ENCODE peak calls at places on chromosomes 7 and 10, in four cellular contexts. W is fibroblast of mammary gland, N is HCT116, B is tibial artery. Q is an unnamed sample.

GRCh38 chr7:122304604-122304975 is at the start of gene FEZF1:
- DNase-seq in N (peak), B (no peak), W (no peak), Q (no peak)

GRCh38 chr10:132774179-132774904 is 11.6 kb downstream of the NKX6-2 start:
- DNase-seq in N (no peak), B (no peak), W (no peak), Q (no peak)

GRCh38 chr7:48289661-48290060 is 118.4 kb downstream of the ABCA13 start:
- DNase-seq in W (no peak), B (no peak), N (no peak), Q (no peak)

GRCh38 chr10:74103560-74104248 is 46.9 kb downstream of the AP3M1 start:
- DNase-seq in W (peak), N (peak), B (no peak), Q (no peak)

GRCh38 chr7:151426486-151426905 is 13.4 kb downstream of the CRYGN start:
- DNase-seq in B (peak), N (peak), W (peak), Q (peak)

GRCh38 chr10:132240581-132240980 is 53.8 kb downstream of the DPYSL4 start:
- DNase-seq in N (no peak), B (no peak), W (no peak), Q (no peak)

GRCh38 chr10:109866995-109867635 is 56.2 kb downstream of the XPNPEP1 start:
- DNase-seq in B (no peak), N (no peak), W (peak), Q (no peak)

GRCh38 chr7:28808786-28809533 is 149.2 kb downstream of the TRIL start:
- DNase-seq in N (no peak), B (peak), W (peak), Q (no peak)

GRCh38 chr10:126350216-126350992 is 37.9 kb downstream of the ADAM12 start:
- DNase-seq in W (peak), B (no peak), N (peak), Q (no peak)

GRCh38 chr7:96314402-96315108 is 7.3 kb downstream of the SLC25A13 start:
- DNase-seq in B (no peak), W (no peak), N (no peak), Q (no peak)

GRCh38 chr7:87566311-87566710 is 34.4 kb downstream of the ABCB1 start:
- DNase-seq in B (no peak), N (no peak), W (no peak), Q (no peak)

GRCh38 chr7:87567052-87567451 is 33.6 kb downstream of the ABCB1 start:
- DNase-seq in W (no peak), B (no peak), N (no peak), Q (no peak)

GRCh38 chr7:87561702-87562101 is 39.0 kb downstream of the ABCB1 start:
- DNase-seq in W (no peak), B (no peak), N (no peak), Q (no peak)

GRCh38 chr7:87565877-87566276 is 34.8 kb downstream of the ABCB1 start:
- DNase-seq in N (no peak), B (no peak), W (no peak), Q (no peak)

DNA sequence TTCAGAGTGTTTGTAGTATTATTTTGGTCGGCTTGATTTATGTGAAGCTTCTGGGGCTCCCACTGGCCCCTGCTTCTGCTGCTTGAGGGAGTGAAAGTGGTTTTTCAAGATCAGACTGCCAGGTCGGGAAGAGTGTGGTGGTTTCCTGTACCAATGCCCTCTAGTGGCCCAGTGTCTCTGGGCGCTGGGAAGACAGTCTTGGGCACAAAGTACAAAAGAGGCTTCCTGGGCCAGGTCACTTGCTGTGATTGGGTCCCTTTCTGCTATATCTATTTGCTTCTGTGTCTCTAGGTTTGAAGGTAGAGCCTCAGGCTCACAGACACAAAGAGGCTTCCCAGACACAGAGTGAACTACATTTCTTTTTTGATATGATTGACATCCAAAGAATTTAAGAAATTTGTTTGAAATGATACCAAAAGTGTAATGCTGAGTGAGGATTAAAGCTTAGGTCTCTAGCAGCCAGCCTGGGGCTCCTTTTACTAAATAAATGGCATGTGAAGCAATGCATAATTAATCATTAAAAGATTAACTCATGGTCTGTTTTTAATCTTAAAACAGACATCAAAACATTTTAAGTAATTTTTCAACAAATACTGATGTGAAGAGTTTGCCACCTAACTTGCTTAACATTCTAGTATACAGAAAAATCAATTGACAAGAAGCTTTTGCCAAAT is 36.3 kb downstream of the ABCB1 start:
- DNase-seq in N (peak), W (peak), B (no peak), Q (no peak)
- TF ChIP-seq CTCF in N (peak), W (peak), B (no peak), Q (no peak)

DNA sequence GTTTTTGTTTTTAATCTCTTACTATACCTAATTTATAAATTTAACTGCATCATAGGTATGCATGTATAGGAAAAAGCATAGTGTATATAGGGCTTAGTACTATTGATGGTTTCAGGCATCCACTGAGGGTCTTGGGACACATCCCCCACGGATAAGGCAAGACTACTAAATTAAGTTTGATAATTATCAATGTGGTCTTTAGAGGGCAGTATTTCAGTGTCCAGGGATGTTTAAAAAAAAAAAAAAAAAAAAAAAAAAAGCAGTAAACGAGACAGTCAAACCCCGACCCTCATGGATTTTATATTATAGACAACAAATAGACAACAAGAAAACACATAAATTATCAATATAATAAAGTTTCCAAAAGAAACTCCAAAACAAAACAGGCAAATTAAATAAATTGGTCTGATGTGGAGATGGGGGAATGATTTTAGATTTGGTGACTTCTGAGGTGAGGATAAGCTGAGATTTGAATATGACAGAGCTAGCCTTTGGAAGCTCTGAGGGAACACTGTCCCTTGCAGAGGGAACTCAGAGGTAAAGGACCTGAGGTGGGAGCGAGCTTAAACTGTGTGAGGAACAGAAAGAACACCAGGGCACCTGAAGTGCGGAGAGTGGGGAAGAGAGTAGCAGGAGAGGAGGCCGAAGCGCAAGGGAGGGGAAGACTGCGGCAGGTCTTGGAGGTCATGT is 14.8 kb downstream of the ACSM6 start:
- DNase-seq in N (peak), W (no peak), B (no peak), Q (no peak)
- TF ChIP-seq CTCF in N (peak), W (peak), B (no peak), Q (no peak)

GRCh38 chr7:149608168-149608567 is 110.6 kb upstream of the ZNF746 start:
- DNase-seq in N (no peak), W (no peak), B (no peak), Q (no peak)
- TF ChIP-seq CTCF in N (no peak), W (no peak), B (no peak), Q (no peak)

GRCh38 chr10:34734918-34735317 is 80.2 kb downstream of the PARD3 start:
- DNase-seq in W (no peak), N (no peak), B (no peak), Q (no peak)

GRCh38 chr10:34731213-34731612 is 83.9 kb downstream of the PARD3 start:
- DNase-seq in W (no peak), B (no peak), N (no peak), Q (no peak)

GRCh38 chr10:34731885-34732701 is 83.0 kb downstream of the PARD3 start:
- DNase-seq in N (no peak), B (no peak), W (peak), Q (no peak)

GRCh38 chr10:34730726-34731125 is 84.4 kb downstream of the PARD3 start:
- DNase-seq in B (no peak), W (no peak), N (no peak), Q (no peak)

DNA sequence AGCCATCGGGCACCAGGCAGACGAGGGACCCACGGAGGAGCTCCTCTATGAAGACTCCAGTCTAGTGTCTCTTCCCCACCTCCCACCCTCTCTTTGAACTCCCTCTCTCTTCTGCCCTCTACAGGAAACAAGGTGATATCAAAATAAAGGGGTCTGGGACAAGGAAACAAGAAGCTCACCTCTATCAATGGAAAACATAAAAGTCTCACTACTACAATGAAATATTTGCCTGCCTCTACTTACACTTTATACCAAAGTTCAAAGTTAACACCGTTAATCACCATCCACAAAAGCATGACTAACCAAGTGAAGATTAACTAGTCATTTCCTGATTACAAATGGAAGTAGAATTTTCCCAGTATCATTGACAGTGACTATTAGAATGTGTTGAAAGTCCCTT is 82.2 kb downstream of the PARD3 start:
- DNase-seq in B (no peak), W (peak), N (peak), Q (no peak)
- TF ChIP-seq CTCF in B (no peak), W (peak), N (peak), Q (no peak)

GRCh38 chr7:27096756-27097514 is 1.1 kb upstream of the HOXA1 start:
- DNase-seq in B (no peak), W (peak), N (no peak), Q (no peak)
- TF ChIP-seq CTCF in B (no peak), W (no peak), N (no peak), Q (no peak)

DNA sequence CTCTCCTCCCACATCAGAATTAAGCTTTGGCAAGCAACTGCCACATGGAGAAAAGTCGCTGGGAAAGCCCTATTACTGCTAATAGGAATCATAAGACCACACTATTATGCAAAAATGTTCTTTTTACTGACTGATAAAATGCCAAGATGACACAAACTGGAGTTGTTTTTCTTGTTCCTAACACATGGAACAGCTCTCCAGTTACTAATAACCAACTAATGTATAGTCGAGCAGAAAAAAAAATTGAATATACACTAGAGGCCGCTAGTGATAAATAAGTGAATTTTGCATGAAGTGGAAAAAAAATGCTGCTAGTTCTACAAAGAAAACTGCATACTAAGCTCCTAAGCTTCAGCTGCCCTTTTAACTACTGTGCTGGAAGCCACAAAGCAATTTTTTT is 165.6 kb downstream of the TPK1 start:
- DNase-seq in N (peak), W (peak), B (peak), Q (no peak)
- TF ChIP-seq CTCF in N (peak), W (peak), B (no peak), Q (no peak)

GRCh38 chr7:105652359-105652993 is 71.2 kb upstream of the EFCAB10 start:
- DNase-seq in B (peak), W (peak), N (peak), Q (peak)
- TF ChIP-seq CTCF in B (peak), W (peak), N (peak), Q (no peak)

GRCh38 chr10:17859492-17860156 is 50.5 kb downstream of the MRC1 start:
- DNase-seq in W (no peak), N (no peak), B (no peak), Q (no peak)
- TF ChIP-seq CTCF in W (no peak), N (no peak), B (no peak), Q (no peak)

GRCh38 chr7:140006600-140006999 is 56.2 kb downstream of the PARP12 start:
- DNase-seq in B (peak), N (no peak), W (no peak), Q (no peak)

GRCh38 chr7:140004672-140005071 is 58.1 kb downstream of the PARP12 start:
- DNase-seq in B (no peak), W (no peak), N (no peak), Q (no peak)

GRCh38 chr7:140005341-140005740 is 57.4 kb downstream of the PARP12 start:
- DNase-seq in B (no peak), W (no peak), N (no peak), Q (no peak)

GRCh38 chr7:140007051-140007690 is 55.6 kb downstream of the PARP12 start:
- DNase-seq in N (no peak), B (no peak), W (no peak), Q (no peak)

GRCh38 chr7:140005754-140006503 is 56.8 kb downstream of the PARP12 start:
- DNase-seq in W (peak), N (peak), B (no peak), Q (no peak)
- TF ChIP-seq CTCF in W (peak), N (peak), B (no peak), Q (no peak)

DNA sequence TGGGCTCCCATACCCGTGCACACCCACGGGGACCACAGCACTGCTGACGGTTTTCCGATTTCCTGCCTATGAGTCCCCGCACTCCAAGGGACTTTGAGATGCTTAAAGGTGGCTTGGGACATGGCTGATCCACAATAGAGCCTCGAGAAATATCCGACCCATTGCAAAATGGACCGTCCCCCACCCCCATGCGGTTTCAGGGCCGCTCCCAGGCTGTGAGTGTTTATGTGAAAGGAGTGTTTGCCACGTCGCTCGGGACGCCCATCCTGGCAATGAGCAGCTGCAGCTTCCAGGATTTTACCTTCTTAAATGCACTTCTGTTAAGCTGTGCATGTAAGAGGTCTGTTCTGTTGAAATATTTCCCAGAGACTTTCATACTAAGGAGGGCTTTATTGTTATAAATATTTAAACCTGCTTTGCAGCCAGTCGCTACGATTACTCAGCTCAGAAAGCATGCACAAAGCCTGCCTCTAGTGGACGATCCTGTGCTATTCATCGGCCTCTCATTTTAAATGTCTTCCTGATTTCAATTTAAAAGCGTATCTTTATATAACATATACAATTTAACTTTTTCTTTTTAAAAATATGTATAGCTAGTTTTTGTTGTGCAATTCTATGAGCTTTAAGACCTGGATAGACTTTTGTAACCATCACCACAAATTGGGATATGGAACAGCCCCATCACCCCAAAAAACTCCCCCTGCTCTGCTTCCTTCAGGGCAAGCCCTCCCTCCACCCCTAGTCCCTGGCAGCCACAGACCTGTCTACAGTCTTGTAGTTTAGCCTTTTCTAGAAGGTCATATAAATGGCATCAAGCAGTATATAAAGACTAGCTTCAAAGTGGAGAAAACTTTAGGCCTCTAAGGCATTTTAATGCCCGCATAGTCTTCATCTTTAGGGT is 418.3 kb downstream of the PAXIP1 start:
- DNase-seq in N (no peak), B (no peak), W (no peak), Q (no peak)
- TF ChIP-seq CTCF in N (no peak), B (no peak), W (no peak), Q (no peak)